ENCODE peak calls at places on chromosome 16, in eight cellular contexts. One of them, this sample, is unnamed.

GRCh38 chr16:84013787-84014569 is 28.6 kb downstream of the SLC38A8 start:
- DNase-seq in A549: peak
- DNase-seq in prostate gland: peak
- DNase-seq in right lobe of liver: peak
- DNase-seq in IMR-90: peak
- DNase-seq in body of pancreas: peak
- DNase-seq in esophagus muscularis mucosa: no peak
- DNase-seq in testis: peak
- DNase-seq in this sample: peak

GRCh38 chr16:80174416-80174815 is 366.4 kb upstream of the DYNLRB2 start:
- DNase-seq in right lobe of liver: no peak
- DNase-seq in IMR-90: peak
- DNase-seq in testis: no peak
- DNase-seq in body of pancreas: no peak
- DNase-seq in prostate gland: no peak
- DNase-seq in esophagus muscularis mucosa: no peak
- DNase-seq in A549: peak
- DNase-seq in this sample: no peak

GRCh38 chr16:75420987-75421819 is 12.1 kb downstream of the CFDP1 start:
- DNase-seq in prostate gland: peak
- DNase-seq in esophagus muscularis mucosa: peak
- DNase-seq in right lobe of liver: peak
- DNase-seq in testis: peak
- DNase-seq in A549: peak
- DNase-seq in IMR-90: peak
- DNase-seq in body of pancreas: peak
- DNase-seq in this sample: peak

GRCh38 chr16:27405546-27406451 is 3.8 kb downstream of the IL21R start:
- DNase-seq in IMR-90: peak
- DNase-seq in body of pancreas: no peak
- DNase-seq in A549: no peak
- DNase-seq in prostate gland: no peak
- DNase-seq in esophagus muscularis mucosa: peak
- DNase-seq in testis: no peak
- DNase-seq in right lobe of liver: no peak
- DNase-seq in this sample: no peak

GRCh38 chr16:56339431-56340195 is 85.7 kb downstream of the AMFR start:
- DNase-seq in prostate gland: no peak
- DNase-seq in A549: no peak
- DNase-seq in right lobe of liver: peak
- DNase-seq in IMR-90: no peak
- DNase-seq in body of pancreas: no peak
- DNase-seq in testis: no peak
- DNase-seq in esophagus muscularis mucosa: no peak
- DNase-seq in this sample: no peak

GRCh38 chr16:47136101-47136820 is 7.5 kb downstream of the NETO2 start:
- DNase-seq in prostate gland: no peak
- DNase-seq in testis: no peak
- DNase-seq in right lobe of liver: no peak
- DNase-seq in IMR-90: peak
- DNase-seq in esophagus muscularis mucosa: no peak
- DNase-seq in A549: peak
- DNase-seq in body of pancreas: no peak
- DNase-seq in this sample: no peak

GRCh38 chr16:16144416-16144815 is 78.9 kb downstream of the ABCC6 start:
- DNase-seq in right lobe of liver: no peak
- DNase-seq in esophagus muscularis mucosa: no peak
- DNase-seq in body of pancreas: no peak
- DNase-seq in prostate gland: no peak
- DNase-seq in testis: no peak
- DNase-seq in IMR-90: no peak
- DNase-seq in A549: no peak
- DNase-seq in this sample: no peak

GRCh38 chr16:85557083-85557975 is 55.8 kb upstream of the GSE1 start:
- DNase-seq in IMR-90: no peak
- DNase-seq in right lobe of liver: peak
- DNase-seq in body of pancreas: peak
- DNase-seq in testis: peak
- DNase-seq in prostate gland: no peak
- DNase-seq in esophagus muscularis mucosa: no peak
- DNase-seq in A549: peak
- DNase-seq in this sample: peak

GRCh38 chr16:12313902-12314621 is 337.5 kb downstream of the SNX29 start:
- DNase-seq in esophagus muscularis mucosa: no peak
- DNase-seq in body of pancreas: no peak
- DNase-seq in IMR-90: no peak
- DNase-seq in right lobe of liver: no peak
- DNase-seq in prostate gland: no peak
- DNase-seq in A549: no peak
- DNase-seq in testis: no peak
- DNase-seq in this sample: no peak

GRCh38 chr16:69378036-69378435 is 7.8 kb downstream of the TERF2 start:
- DNase-seq in esophagus muscularis mucosa: no peak
- DNase-seq in prostate gland: no peak
- DNase-seq in A549: no peak
- DNase-seq in IMR-90: no peak
- DNase-seq in testis: no peak
- DNase-seq in body of pancreas: no peak
- DNase-seq in right lobe of liver: no peak
- DNase-seq in this sample: no peak

GRCh38 chr16:72124761-72125634 is 31.4 kb downstream of the DHX38 start:
- DNase-seq in IMR-90: peak
- DNase-seq in esophagus muscularis mucosa: no peak
- DNase-seq in right lobe of liver: peak
- DNase-seq in testis: peak
- DNase-seq in prostate gland: peak
- DNase-seq in A549: peak
- DNase-seq in body of pancreas: peak
- DNase-seq in this sample: peak

GRCh38 chr16:71645450-71645849 is 19.5 kb downstream of the MARVELD3 start:
- DNase-seq in testis: no peak
- DNase-seq in body of pancreas: peak
- DNase-seq in esophagus muscularis mucosa: no peak
- DNase-seq in right lobe of liver: no peak
- DNase-seq in A549: peak
- DNase-seq in IMR-90: peak
- DNase-seq in prostate gland: no peak
- DNase-seq in this sample: no peak

GRCh38 chr16:70416748-70417616 is 21.9 kb downstream of the ST3GAL2 start:
- DNase-seq in esophagus muscularis mucosa: no peak
- DNase-seq in A549: no peak
- DNase-seq in prostate gland: no peak
- DNase-seq in right lobe of liver: no peak
- DNase-seq in body of pancreas: no peak
- DNase-seq in testis: no peak
- DNase-seq in IMR-90: no peak
- DNase-seq in this sample: peak

GRCh38 chr16:20898938-20899502 is 1.1 kb downstream of the DCUN1D3 start:
- DNase-seq in body of pancreas: no peak
- DNase-seq in testis: no peak
- DNase-seq in prostate gland: no peak
- DNase-seq in IMR-90: peak
- DNase-seq in A549: no peak
- DNase-seq in esophagus muscularis mucosa: no peak
- DNase-seq in right lobe of liver: no peak
- DNase-seq in this sample: no peak

GRCh38 chr16:26365555-26365954 is 673.8 kb downstream of the HS3ST4 start:
- DNase-seq in prostate gland: no peak
- DNase-seq in testis: no peak
- DNase-seq in esophagus muscularis mucosa: no peak
- DNase-seq in right lobe of liver: no peak
- DNase-seq in IMR-90: no peak
- DNase-seq in A549: no peak
- DNase-seq in body of pancreas: no peak
- DNase-seq in this sample: no peak

GRCh38 chr16:47490471-47490870 is 29.3 kb downstream of the PHKB start:
- DNase-seq in testis: no peak
- DNase-seq in prostate gland: no peak
- DNase-seq in A549: no peak
- DNase-seq in body of pancreas: no peak
- DNase-seq in right lobe of liver: no peak
- DNase-seq in esophagus muscularis mucosa: no peak
- DNase-seq in IMR-90: no peak
- DNase-seq in this sample: no peak

GRCh38 chr16:11361751-11362742 is 16.8 kb downstream of the RMI2 start:
- DNase-seq in A549: no peak
- DNase-seq in esophagus muscularis mucosa: no peak
- DNase-seq in body of pancreas: no peak
- DNase-seq in IMR-90: no peak
- DNase-seq in right lobe of liver: no peak
- DNase-seq in testis: no peak
- DNase-seq in prostate gland: no peak
- DNase-seq in this sample: no peak

GRCh38 chr16:8888951-8889892 is 7.1 kb downstream of the LITAFD start:
- DNase-seq in testis: no peak
- DNase-seq in A549: no peak
- DNase-seq in right lobe of liver: peak
- DNase-seq in prostate gland: no peak
- DNase-seq in body of pancreas: no peak
- DNase-seq in esophagus muscularis mucosa: no peak
- DNase-seq in IMR-90: no peak
- DNase-seq in this sample: no peak
- TF ChIP-seq POLR2A in testis: no peak
- TF ChIP-seq POLR2A in A549: no peak
- TF ChIP-seq POLR2A in right lobe of liver: no peak
- TF ChIP-seq POLR2A in prostate gland: no peak
- TF ChIP-seq POLR2A in body of pancreas: no peak
- TF ChIP-seq POLR2A in esophagus muscularis mucosa: no peak
- TF ChIP-seq POLR2A in IMR-90: no peak
- TF ChIP-seq POLR2A in this sample: no peak

GRCh38 chr16:28924399-28924761 is 658 bp downstream of the RABEP2 start:
- DNase-seq in right lobe of liver: peak
- DNase-seq in esophagus muscularis mucosa: no peak
- DNase-seq in IMR-90: no peak
- DNase-seq in prostate gland: no peak
- DNase-seq in testis: no peak
- DNase-seq in A549: no peak
- DNase-seq in body of pancreas: no peak
- DNase-seq in this sample: no peak

GRCh38 chr16:28923231-28923587 is 1.8 kb downstream of the RABEP2 start:
- DNase-seq in A549: no peak
- DNase-seq in esophagus muscularis mucosa: no peak
- DNase-seq in IMR-90: no peak
- DNase-seq in right lobe of liver: no peak
- DNase-seq in testis: no peak
- DNase-seq in body of pancreas: no peak
- DNase-seq in prostate gland: no peak
- DNase-seq in this sample: no peak

GRCh38 chr16:28923652-28924398 is 1.2 kb downstream of the RABEP2 start:
- DNase-seq in body of pancreas: peak
- DNase-seq in esophagus muscularis mucosa: no peak
- DNase-seq in testis: peak
- DNase-seq in IMR-90: no peak
- DNase-seq in right lobe of liver: no peak
- DNase-seq in A549: no peak
- DNase-seq in prostate gland: no peak
- DNase-seq in this sample: no peak

GRCh38 chr16:28925386-28926228 is 569 bp upstream of the RABEP2 start:
- DNase-seq in testis: peak
- DNase-seq in A549: peak
- DNase-seq in IMR-90: peak
- DNase-seq in esophagus muscularis mucosa: peak
- DNase-seq in prostate gland: peak
- DNase-seq in body of pancreas: peak
- DNase-seq in right lobe of liver: no peak
- DNase-seq in this sample: peak

DNA sequence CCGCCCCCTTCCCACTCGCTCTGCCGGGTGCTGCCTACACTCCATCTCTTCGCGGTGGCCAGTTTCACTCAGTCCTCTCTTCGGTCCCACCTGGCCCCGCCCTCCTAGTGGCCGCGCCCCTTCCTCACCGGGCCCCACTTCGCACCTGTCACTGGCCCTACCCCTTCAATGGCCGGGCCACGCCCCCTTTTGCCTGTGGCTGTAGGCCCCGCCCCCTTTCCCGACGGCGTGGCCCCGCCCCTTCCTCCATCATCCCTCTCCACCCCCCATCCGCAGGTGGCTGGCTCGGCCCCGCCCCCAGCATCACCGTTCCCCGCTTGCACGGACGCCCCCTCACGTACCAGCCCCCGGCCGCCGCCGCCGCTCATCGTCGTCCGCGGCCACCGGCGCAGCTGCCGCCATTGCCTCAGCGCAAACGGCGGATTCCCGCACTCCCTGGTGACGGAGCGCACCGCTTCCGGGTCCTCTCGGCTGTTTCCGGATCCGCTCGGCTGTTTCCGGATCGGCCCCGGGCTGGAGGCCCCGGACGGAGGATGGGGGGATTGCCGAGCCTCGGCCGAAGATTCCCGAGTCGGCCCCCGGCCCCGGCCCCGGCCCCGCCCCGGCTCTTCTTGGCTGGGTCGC is at the start of gene RABEP2:
- DNase-seq in esophagus muscularis mucosa: peak
- DNase-seq in right lobe of liver: peak
- DNase-seq in IMR-90: peak
- DNase-seq in A549: peak
- DNase-seq in prostate gland: peak
- DNase-seq in body of pancreas: peak
- DNase-seq in testis: peak
- DNase-seq in this sample: peak
- TF ChIP-seq POLR2A in esophagus muscularis mucosa: peak
- TF ChIP-seq POLR2A in right lobe of liver: no peak
- TF ChIP-seq POLR2A in IMR-90: no peak
- TF ChIP-seq POLR2A in A549: peak
- TF ChIP-seq POLR2A in prostate gland: peak
- TF ChIP-seq POLR2A in body of pancreas: no peak
- TF ChIP-seq POLR2A in testis: no peak
- TF ChIP-seq POLR2A in this sample: no peak

DNA sequence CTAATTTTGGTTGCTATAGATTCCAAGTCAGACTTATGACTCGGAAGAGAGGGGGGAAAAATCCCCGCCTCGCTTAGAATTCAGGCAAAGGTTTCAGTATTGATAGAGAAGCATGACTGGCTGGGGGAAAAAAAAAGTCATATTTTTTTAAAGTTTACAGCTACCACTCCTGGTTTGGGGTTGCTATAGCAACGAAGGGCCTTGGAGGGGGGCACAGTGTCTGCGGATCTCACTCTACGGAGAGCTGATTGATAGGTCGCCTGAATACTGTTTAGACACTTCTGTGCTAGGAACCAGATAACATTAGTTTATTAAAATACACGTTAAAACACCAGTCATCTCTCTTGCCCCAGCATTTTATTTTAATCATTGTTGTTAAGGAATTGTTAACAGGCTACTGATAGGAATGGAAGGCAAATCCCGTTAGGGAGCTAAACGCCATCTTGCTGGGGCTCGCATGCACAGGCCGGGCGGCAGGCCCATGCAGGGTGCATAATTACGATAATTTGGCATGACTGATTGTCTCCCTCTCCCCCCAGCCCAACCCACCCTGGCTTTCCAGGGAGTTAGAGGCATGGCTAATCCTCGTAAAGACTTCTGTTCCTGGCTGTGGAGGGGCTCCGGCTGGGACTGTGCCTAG is 380.0 kb upstream of the XYLT1 start:
- DNase-seq in IMR-90: no peak
- DNase-seq in esophagus muscularis mucosa: no peak
- DNase-seq in right lobe of liver: no peak
- DNase-seq in body of pancreas: no peak
- DNase-seq in prostate gland: no peak
- DNase-seq in A549: no peak
- DNase-seq in testis: no peak
- DNase-seq in this sample: no peak
- TF ChIP-seq POLR2A in IMR-90: no peak
- TF ChIP-seq POLR2A in esophagus muscularis mucosa: no peak
- TF ChIP-seq POLR2A in right lobe of liver: no peak
- TF ChIP-seq POLR2A in body of pancreas: no peak
- TF ChIP-seq POLR2A in prostate gland: no peak
- TF ChIP-seq POLR2A in A549: no peak
- TF ChIP-seq POLR2A in testis: no peak
- TF ChIP-seq POLR2A in this sample: no peak

GRCh38 chr16:3305109-3306068 is at the start of the genes TIGD7 and ZNF75A:
- DNase-seq in testis: peak
- DNase-seq in prostate gland: peak
- DNase-seq in body of pancreas: peak
- DNase-seq in right lobe of liver: peak
- DNase-seq in A549: peak
- DNase-seq in esophagus muscularis mucosa: peak
- DNase-seq in IMR-90: peak
- DNase-seq in this sample: peak
- TF ChIP-seq POLR2A in testis: peak
- TF ChIP-seq POLR2A in prostate gland: peak
- TF ChIP-seq POLR2A in body of pancreas: peak
- TF ChIP-seq POLR2A in right lobe of liver: peak
- TF ChIP-seq POLR2A in A549: peak
- TF ChIP-seq POLR2A in esophagus muscularis mucosa: peak
- TF ChIP-seq POLR2A in IMR-90: peak
- TF ChIP-seq POLR2A in this sample: no peak

This sample was measured in thyroid gland.